ENCODE peak calls at places on chromosomes 11 and 22, in six cellular contexts. W is K562, T is HepG2, X is A549, C is endothelial cell of umbilical vein, U is GM12878. R is an unnamed sample.

GRCh38 chr11:130179396-130180306 is 20.1 kb downstream of the ST14 start:
- DNase-seq in W (no peak), T (no peak), X (no peak), C (no peak), U (no peak), R (no peak)

GRCh38 chr11:6653656-6654055 is 2.0 kb downstream of the DCHS1 start:
- DNase-seq in W (no peak), T (no peak), X (no peak), C (no peak), U (no peak), R (no peak)

GRCh38 chr11:122874991-122875390 is 7.6 kb upstream of the JHY start:
- DNase-seq in W (no peak), T (no peak), X (no peak), C (no peak), U (peak; percentile 52), R (no peak)

GRCh38 chr11:68523743-68524142 is 63.2 kb downstream of the PPP6R3 start:
- DNase-seq in W (no peak), T (no peak), X (no peak), C (no peak), U (no peak), R (no peak)

GRCh38 chr11:113796663-113797259 is 17.2 kb downstream of the CLDN25 start:
- DNase-seq in W (peak; percentile 60), T (peak; percentile 39), X (peak; percentile 28), C (peak; percentile 49), U (no peak), R (peak; percentile 55)

GRCh38 chr11:44583353-44583669 is 17.8 kb downstream of the CD82 start:
- DNase-seq in W (no peak), T (no peak), X (no peak), C (no peak), U (no peak), R (no peak)

GRCh38 chr22:25745341-25746011 is 3.5 kb downstream of the MYO18B start:
- DNase-seq in W (no peak), T (no peak), X (no peak), C (no peak), U (no peak), R (no peak)

GRCh38 chr11:46389450-46390330 is 1.9 kb downstream of the CHRM4 start:
- DNase-seq in W (peak; percentile 80), T (peak; percentile 61), X (peak; percentile 92), C (peak; percentile 77), U (no peak), R (peak; percentile 85)

GRCh38 chr22:44892803-44893730 is 116.7 kb downstream of the PHF21B start:
- DNase-seq in W (no peak), T (no peak), X (no peak), C (no peak), U (no peak), R (no peak)

GRCh38 chr22:38032681-38033521 is 24.3 kb upstream of the PICK1 start:
- DNase-seq in W (peak; percentile 72), T (peak; percentile 51), X (no peak), C (no peak), U (no peak), R (peak; percentile 89)

GRCh38 chr11:28529046-28529445 is 420.9 kb downstream of the METTL15 start:
- DNase-seq in W (no peak), T (no peak), X (no peak), C (no peak), U (no peak), R (no peak)

GRCh38 chr11:120224872-120225371 is 14.1 kb downstream of the OAF start:
- DNase-seq in W (no peak), T (no peak), X (no peak), C (peak; percentile 39), U (no peak), R (peak; percentile 98)

GRCh38 chr11:27497284-27497866 is 9.2 kb downstream of the LIN7C start:
- DNase-seq in W (peak; percentile 30), T (peak; percentile 18), X (no peak), C (peak; percentile 43), U (no peak), R (peak; percentile 48)

GRCh38 chr11:96551136-96551535 is 161.3 kb downstream of the JRKL start:
- DNase-seq in W (no peak), T (no peak), X (no peak), C (no peak), U (no peak), R (no peak)

GRCh38 chr11:65487467-65488272 is 11.2 kb upstream of the MALAT1 start:
- DNase-seq in W (peak; percentile 93), T (peak; percentile 99), X (peak; percentile 99), C (peak; percentile 100), U (no peak), R (peak; percentile 66)

GRCh38 chr11:120514541-120515121 is 3.1 kb downstream of the GRIK4 start:
- DNase-seq in W (no peak), T (no peak), X (no peak), C (no peak), U (no peak), R (no peak)

GRCh38 chr22:43228863-43229262 is 41.9 kb upstream of the TTLL12 start:
- DNase-seq in W (no peak), T (no peak), X (no peak), C (no peak), U (no peak), R (no peak)

GRCh38 chr11:86021390-86021789 is 47.5 kb downstream of the PICALM start:
- DNase-seq in W (no peak), T (no peak), X (no peak), C (no peak), U (peak; percentile 55), R (peak; percentile 34)

GRCh38 chr22:27801616-27802388 is at the start of gene MN1:
- DNase-seq in W (no peak), T (no peak), X (peak; percentile 65), C (peak; percentile 68), U (no peak), R (no peak)

GRCh38 chr11:31972623-31973022 is 118.3 kb upstream of the RCN1 start:
- DNase-seq in W (no peak), T (no peak), X (no peak), C (no peak), U (no peak), R (no peak)

GRCh38 chr11:70415176-70415575 is 16.8 kb downstream of the CTTN start:
- DNase-seq in W (no peak), T (no peak), X (peak; percentile 18), C (no peak), U (no peak), R (no peak)

GRCh38 chr22:23110190-23110921 is 31.4 kb downstream of the RSPH14 start:
- DNase-seq in W (no peak), T (no peak), X (no peak), C (peak; percentile 39), U (no peak), R (no peak)

GRCh38 chr11:83151274-83151977 is 5.5 kb upstream of the PCF11 start:
- DNase-seq in W (peak; percentile 87), T (no peak), X (no peak), C (no peak), U (no peak), R (no peak)

GRCh38 chr11:128598755-128599154 is 11.4 kb upstream of the ETS1 start:
- DNase-seq in W (no peak), T (no peak), X (no peak), C (no peak), U (no peak), R (no peak)

GRCh38 chr11:111707039-111707690 is 59.0 kb downstream of the PPP2R1B start:
- DNase-seq in W (no peak), T (peak; percentile 24), X (no peak), C (peak; percentile 99), U (no peak), R (no peak)

GRCh38 chr11:130652671-130653335 is 204.4 kb downstream of the ADAMTS15 start:
- DNase-seq in W (no peak), T (no peak), X (no peak), C (no peak), U (no peak), R (peak; percentile 30)

GRCh38 chr22:21044931-21045584 is 688 bp upstream of the LRRC74B start:
- DNase-seq in W (peak; percentile 66), T (no peak), X (no peak), C (no peak), U (no peak), R (peak; percentile 89)

GRCh38 chr11:33828604-33829429 is 54.5 kb upstream of the FBXO3 start:
- DNase-seq in W (no peak), T (no peak), X (peak; percentile 33), C (no peak), U (no peak), R (no peak)

DNA sequence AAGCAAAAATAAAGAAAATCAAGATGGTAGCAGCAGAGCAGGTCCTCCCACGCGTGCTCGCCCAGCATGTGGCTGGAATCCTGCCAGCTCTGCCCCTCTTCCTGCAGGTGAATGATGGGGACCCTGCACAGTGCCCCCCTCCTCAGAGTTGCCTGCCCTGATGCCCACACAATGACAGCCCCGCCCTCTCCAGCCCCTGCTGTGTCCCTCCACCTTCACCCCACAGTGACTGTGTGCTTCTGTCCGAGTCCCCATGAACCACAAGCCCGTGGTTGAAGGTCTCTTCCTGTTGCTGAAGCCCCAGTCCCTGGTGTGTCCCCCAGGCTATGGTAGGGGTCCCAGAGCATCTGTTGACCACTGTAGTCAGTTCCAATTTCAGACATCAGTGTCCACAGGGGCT is 71.0 kb downstream of the BRD1 start:
- DNase-seq in W (no peak), T (no peak), X (no peak), C (no peak), U (no peak), R (no peak)
- TF ChIP-seq MYC in W (no peak), T (no peak), X (no peak), C (no peak), U (no peak), R (no peak)

GRCh38 chr11:19978668-19979518 is 181.4 kb downstream of the DBX1 start:
- DNase-seq in W (peak; percentile 74), T (peak; percentile 88), X (peak; percentile 57), C (peak; percentile 85), U (peak; percentile 40), R (peak; percentile 7)
- H3K4me3 ChIP-seq in W (no peak overlapping the region), T (peak overlapping the region; percentile 58), X (no peak overlapping the region), C (no peak overlapping the region), U (no peak overlapping the region), R (no peak overlapping the region)

GRCh38 chr11:8694137-8694536 is 11.5 kb downstream of the RPL27A start:
- DNase-seq in W (no peak), T (no peak), X (no peak), C (no peak), U (no peak), R (no peak)
- TF ChIP-seq POLR2A in W (peak; percentile 2), T (no peak), X (no peak), C (no peak), U (no peak), R (no peak)

GRCh38 chr11:67270256-67271211 is 4.3 kb downstream of the GRK2 start:
- DNase-seq in W (no peak), T (no peak), X (no peak), C (peak; percentile 27), U (no peak), R (peak; percentile 96)
- TF ChIP-seq MYC in W (no peak), T (no peak), X (no peak), C (no peak), U (no peak), R (no peak)

DNA sequence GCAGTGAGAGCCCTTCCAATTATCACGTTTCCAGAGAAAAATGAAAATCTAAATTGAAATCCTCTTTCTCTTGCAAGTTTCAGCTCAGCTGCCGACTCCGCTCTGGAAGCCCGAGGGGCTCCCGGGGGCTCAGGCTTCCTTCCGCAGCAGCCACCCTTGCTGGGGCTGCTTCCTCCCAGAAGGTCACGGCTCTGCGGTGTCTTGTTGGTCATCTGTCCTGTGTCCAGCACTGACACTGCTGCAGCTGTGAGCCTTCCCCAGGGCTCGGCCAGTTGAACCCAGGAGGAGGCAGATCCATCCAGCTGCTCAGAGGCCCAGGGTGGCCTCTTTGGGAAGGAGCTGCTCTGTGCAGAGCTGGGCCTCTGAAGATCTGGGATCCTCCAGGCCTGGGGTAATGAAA is 1337.2 kb downstream of the TBC1D22A start:
- DNase-seq in W (no peak), T (no peak), X (no peak), C (no peak), U (no peak), R (no peak)
- H3K4me3 ChIP-seq in W (no peak overlapping the region), T (no peak overlapping the region), X (no peak overlapping the region), C (no peak overlapping the region), U (no peak overlapping the region), R (no peak overlapping the region)